ENCODE peak calls at places on chromosomes 5 and 9, in four cellular contexts. Z is left ventricle myocardium superior, U is NCI-H1105, W is right cardiac atrium. S is an unnamed sample.

GRCh38 chr5:92222449-92222848 is 839.3 kb upstream of the ARRDC3 start:
- DNase-seq in Z (no peak), W (peak; percentile 32), U (no peak), S (no peak)

GRCh38 chr5:125481506-125482455 is 735.3 kb upstream of the ZNF608 start:
- DNase-seq in W (no peak), Z (no peak), U (no peak), S (no peak)

GRCh38 chr9:35856882-35857281 is 13.3 kb downstream of the OR13J1 start:
- DNase-seq in Z (no peak), W (no peak), U (no peak), S (no peak)

GRCh38 chr5:157464518-157465171 is 4.6 kb downstream of the NIPAL4 start:
- DNase-seq in U (no peak), Z (no peak), W (peak; percentile 56), S (peak; percentile 45)

GRCh38 chr5:131289738-131290137 is 25.9 kb downstream of the CDC42SE2 start:
- DNase-seq in U (no peak), Z (no peak), W (no peak), S (no peak)

GRCh38 chr9:137231313-137232039 is 775 bp downstream of the SLC34A3 start:
- DNase-seq in U (no peak), W (no peak), Z (no peak), S (no peak)

GRCh38 chr9:127021664-127022337 is 100.6 kb downstream of the ANGPTL2 start:
- DNase-seq in W (peak; percentile 97), U (no peak), Z (peak; percentile 91), S (peak; percentile 94)

GRCh38 chr5:10876345-10876744 is 115.3 kb upstream of the DAP start:
- DNase-seq in U (no peak), Z (no peak), W (peak; percentile 56), S (no peak)

GRCh38 chr5:111685969-111686368 is 71.0 kb downstream of the NREP start:
- DNase-seq in W (no peak), U (no peak), Z (no peak), S (no peak)

GRCh38 chr5:38997579-38997978 is 76.6 kb downstream of the RICTOR start:
- DNase-seq in U (no peak), Z (no peak), W (no peak), S (no peak)

GRCh38 chr5:18466731-18467130 is 832.5 kb downstream of the TAF11L14 start:
- DNase-seq in U (no peak), W (no peak), Z (no peak), S (no peak)

GRCh38 chr9:137176302-137177182 is 4.7 kb upstream of the TMEM210 start:
- DNase-seq in U (peak; percentile 43), W (no peak), Z (no peak), S (no peak)

GRCh38 chr9:133558191-133559126 is 24.0 kb downstream of the ADAMTSL2 start:
- DNase-seq in U (no peak), Z (no peak), W (peak; percentile 84), S (no peak)

GRCh38 chr9:14578030-14578429 is 115.2 kb downstream of the ZDHHC21 start:
- DNase-seq in Z (no peak), U (no peak), W (no peak), S (no peak)